ENCODE peak calls at places on chromosomes 6 and 20, in seven cellular contexts. O is Calu3; R is neural crest cell; A is bronchial epithelial cell; E is GM04504; L is activated T-helper 1 cell treated with anti-CD3 and anti-CD28 coated beads, Interleukin-12 subunit alpha, Interleukin-12 subunit beta, Interleukin-2, Interleukin-4 antibody, amounts not matched to agents 30 ng/mL and 10 ng/mL and 1 ng/mL, durations not matched to agents 14 hours and 24 hours and 36 hours; Q is B cell. H is an unnamed sample.

GRCh38 chr20:53788253-53789022 is 194.8 kb upstream of the ZNF217 start:
- DNase-seq in L (no peak), R (no peak), E (no peak), A (no peak), Q (no peak), O (no peak), H (no peak)

GRCh38 chr6:10465633-10466499 is 51.0 kb upstream of the TFAP2A start:
- DNase-seq in O (peak), E (no peak), L (no peak), R (peak), A (peak), Q (no peak), H (peak)

GRCh38 chr6:17986656-17987575 is 519 bp downstream of the KIF13A start:
- DNase-seq in E (no peak), O (peak), R (peak), L (no peak), A (no peak), Q (no peak), H (no peak)

GRCh38 chr6:111731404-111732195 is 125.9 kb upstream of the TRAF3IP2 start:
- DNase-seq in O (no peak), E (no peak), R (peak), Q (no peak), A (no peak), L (no peak), H (no peak)

GRCh38 chr6:64012351-64013060 is 376.9 kb downstream of the PHF3 start:
- DNase-seq in L (no peak), A (peak), E (no peak), Q (no peak), O (peak), R (peak), H (no peak)

GRCh38 chr6:46653439-46653942 is 716 bp downstream of the SLC25A27 start:
- DNase-seq in L (no peak), R (no peak), A (no peak), E (no peak), O (no peak), Q (no peak), H (no peak)

GRCh38 chr6:147268254-147268653 is 64.0 kb downstream of the STXBP5 start:
- DNase-seq in E (no peak), O (no peak), R (no peak), A (peak), Q (no peak), L (no peak), H (no peak)

GRCh38 chr6:7978736-7979135 is 68.1 kb upstream of the TXNDC5 start:
- DNase-seq in E (no peak), Q (no peak), R (no peak), O (no peak), A (no peak), L (no peak), H (no peak)

GRCh38 chr6:105804436-105804835 is 281.7 kb upstream of the PRDM1 start:
- DNase-seq in L (no peak), O (no peak), Q (no peak), A (peak), E (no peak), R (no peak), H (no peak)

GRCh38 chr6:139977887-139978332 is 603.5 kb upstream of the CITED2 start:
- DNase-seq in R (no peak), A (peak), O (peak), L (no peak), E (peak), Q (no peak), H (peak)

GRCh38 chr6:492816-493414 is 101.4 kb downstream of the IRF4 start:
- DNase-seq in R (no peak), L (no peak), O (no peak), Q (no peak), E (no peak), A (no peak), H (no peak)

H was measured in PC-9.